ENCODE peak calls at places on chromosomes 12 and 14, in seven cellular contexts. T, J, O, K, W, X and I are unnamed samples.

GRCh38 chr12:65664715-65665250 is 159.5 kb upstream of the HMGA2 start:
- DNase-seq in K (no peak), T (no peak), J (no peak), X (no peak), W (no peak), O (no peak), I (no peak)

GRCh38 chr12:124720019-124720686 is 143.5 kb downstream of the SCARB1 start:
- DNase-seq in O (no peak), J (peak; percentile 83), T (no peak), K (no peak), X (peak; percentile 45), W (no peak), I (no peak)

GRCh38 chr12:68483592-68484373 is 126.9 kb upstream of the RAP1B start:
- DNase-seq in O (no peak), X (no peak), K (no peak), J (no peak), T (no peak), W (no peak), I (peak; percentile 14)

GRCh38 chr12:46830731-46831334 is 5.0 kb upstream of the SLC38A4 start:
- DNase-seq in K (no peak), J (no peak), W (no peak), X (peak; percentile 80), T (peak; percentile 55), O (no peak), I (no peak)

GRCh38 chr12:6539276-6540134 is 5.2 kb downstream of the GAPDH start:
- DNase-seq in J (no peak), T (no peak), X (no peak), K (no peak), O (no peak), W (no peak), I (no peak)

GRCh38 chr12:108446766-108447165 is 68.3 kb upstream of the FICD start:
- DNase-seq in J (no peak), K (no peak), X (no peak), W (no peak), T (peak; percentile 9), O (no peak), I (peak; percentile 86)

GRCh38 chr14:71588028-71588427 is 344.2 kb upstream of the RGS6 start:
- DNase-seq in K (no peak), X (no peak), O (no peak), J (no peak), W (no peak), T (no peak), I (no peak)

GRCh38 chr14:92846162-92846897 is 52.2 kb downstream of the GOLGA5 start:
- DNase-seq in K (no peak), W (no peak), X (no peak), J (no peak), O (no peak), T (peak; percentile 43), I (no peak)

GRCh38 chr14:75422169-75422568 is 5.7 kb upstream of the JDP2 start:
- DNase-seq in T (no peak), O (no peak), J (no peak), W (no peak), X (no peak), K (no peak), I (no peak)

GRCh38 chr12:32305163-32305562 is 94.2 kb upstream of the FGD4 start:
- DNase-seq in J (no peak), X (no peak), T (no peak), O (no peak), W (no peak), K (no peak), I (peak; percentile 64)

GRCh38 chr14:95034806-95035205 is 122.5 kb downstream of the DICER1 start:
- DNase-seq in W (no peak), O (no peak), K (peak; percentile 30), X (no peak), J (no peak), T (no peak), I (no peak)

GRCh38 chr12:89544730-89545184 is 18.9 kb upstream of the POC1B start:
- DNase-seq in K (no peak), O (no peak), T (peak; percentile 66), J (peak; percentile 90), X (peak; percentile 68), W (no peak), I (peak; percentile 90)

GRCh38 chr14:91284791-91285548 is 40.5 kb upstream of the GPR68 start:
- DNase-seq in K (no peak), W (no peak), J (no peak), O (no peak), T (no peak), X (no peak), I (peak; percentile 94)

GRCh38 chr14:87066221-87066817 is 926.7 kb downstream of the GALC start:
- DNase-seq in J (peak; percentile 10), X (no peak), W (no peak), O (no peak), K (no peak), T (no peak), I (peak; percentile 22)

GRCh38 chr12:12338528-12339168 is 11.4 kb downstream of the MANSC1 start:
- DNase-seq in T (no peak), K (no peak), O (no peak), X (no peak), J (no peak), W (no peak), I (no peak)

GRCh38 chr14:101233016-101233355 is 328.3 kb upstream of the DIO3 start:
- DNase-seq in X (no peak), T (no peak), J (no peak), W (no peak), O (no peak), K (peak; percentile 71), I (no peak)

GRCh38 chr14:60179296-60179924 is 14.2 kb upstream of the DHRS7 start:
- DNase-seq in J (no peak), W (no peak), O (no peak), X (no peak), K (no peak), T (no peak), I (no peak)

GRCh38 chr14:90114554-90114953 is 52.8 kb downstream of the KCNK13 start:
- DNase-seq in O (no peak), J (no peak), X (no peak), W (no peak), K (no peak), T (no peak), I (peak; percentile 32)

GRCh38 chr14:52692248-52692962 is 3.0 kb downstream of the ERO1A start:
- DNase-seq in T (no peak), O (no peak), J (no peak), W (no peak), K (no peak), X (no peak), I (no peak)

GRCh38 chr12:128486951-128487350 is 220.0 kb downstream of the TMEM132C start:
- DNase-seq in O (no peak), X (no peak), T (peak; percentile 7), W (no peak), K (no peak), J (no peak), I (no peak)

GRCh38 chr12:75872762-75873161 is 158.8 kb downstream of the PHLDA1 start:
- DNase-seq in J (no peak), W (no peak), X (no peak), T (no peak), K (no peak), O (no peak), I (no peak)

GRCh38 chr12:56714431-56714929 is 10.6 kb downstream of the NACA start:
- DNase-seq in O (no peak), W (no peak), K (no peak), J (no peak), X (no peak), T (no peak), I (no peak)
- H3K36me3 ChIP-seq in O (peaks cover 69% of the 10 kb centered on the region), W (peaks cover 66% of the 10 kb centered on the region), K (peaks cover 65% of the 10 kb centered on the region), J (peaks cover 66% of the 10 kb centered on the region), X (peaks cover 67% of the 10 kb centered on the region), T (peaks cover 17% of the 10 kb centered on the region), I (peaks cover 68% of the 10 kb centered on the region)

GRCh38 chr12:56208014-56208413 is 13.7 kb downstream of the RNF41 start:
- DNase-seq in K (no peak), O (no peak), J (no peak), W (no peak), X (no peak), T (no peak), I (no peak)

GRCh38 chr12:56204275-56204674 is 15.0 kb upstream of the SMARCC2 start:
- DNase-seq in X (no peak), W (no peak), J (no peak), T (no peak), K (no peak), O (no peak), I (no peak)

GRCh38 chr12:56202838-56203237 is 13.6 kb upstream of the SMARCC2 start:
- DNase-seq in K (no peak), W (no peak), O (no peak), J (no peak), T (no peak), X (no peak), I (no peak)

GRCh38 chr12:56205445-56205844 is 16.2 kb upstream of the SMARCC2 start:
- DNase-seq in X (no peak), T (no peak), W (no peak), O (no peak), K (no peak), J (no peak), I (no peak)

DNA sequence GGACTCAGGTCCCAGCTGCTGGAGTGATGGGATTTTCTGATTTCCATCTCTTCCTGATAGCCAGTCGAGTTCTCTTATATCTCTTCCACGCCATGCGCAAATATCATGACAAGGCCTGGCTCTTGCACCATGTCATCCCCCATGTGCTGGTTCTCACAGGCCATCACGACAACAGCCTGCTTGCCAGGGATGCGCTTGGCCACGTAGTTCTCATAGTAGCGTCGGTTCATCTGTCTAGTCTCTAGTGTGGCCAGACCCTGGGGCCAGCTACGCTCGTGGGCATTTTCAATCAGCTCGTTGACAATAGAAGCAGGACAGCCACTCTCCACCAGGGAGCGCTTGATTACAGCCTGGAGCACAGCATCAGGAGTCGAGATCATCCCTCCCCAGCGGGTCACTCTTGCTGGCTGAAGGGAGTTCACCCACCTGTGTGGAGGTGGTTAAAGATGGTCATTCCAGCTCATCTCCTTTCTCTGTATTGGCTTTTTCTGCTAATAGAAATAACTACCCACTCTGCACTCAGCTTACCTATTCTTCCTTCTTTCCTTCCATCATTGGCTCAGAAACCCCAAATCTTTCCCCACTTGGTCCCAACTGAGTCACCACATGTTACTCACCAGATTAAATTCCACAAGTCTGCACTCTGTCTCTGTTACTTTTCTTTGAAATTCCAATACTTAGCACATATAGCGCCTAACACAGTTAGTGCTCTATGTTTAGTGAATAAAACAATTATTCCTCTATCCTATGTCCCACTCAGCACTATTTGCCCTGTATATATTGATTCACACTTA is 15.2 kb downstream of the RNF41 start:
- DNase-seq in O (no peak), W (no peak), K (no peak), T (peak; percentile 77), J (peak; percentile 83), X (no peak), I (peak; percentile 56)
- H3K36me3 ChIP-seq in O (peaks cover 44% of the 10 kb centered on the region), W (peaks cover 61% of the 10 kb centered on the region), K (peaks cover 64% of the 10 kb centered on the region), T (no peaks in the 10 kb centered on the region), J (peaks cover 48% of the 10 kb centered on the region), X (peaks cover 76% of the 10 kb centered on the region), I (peaks cover 44% of the 10 kb centered on the region)

GRCh38 chr12:110289711-110290078 is 8.6 kb downstream of the ATP2A2 start:
- DNase-seq in K (no peak), T (no peak), X (no peak), W (no peak), O (no peak), J (no peak), I (no peak)
- H3K36me3 ChIP-seq in K (peaks cover 98% of the 10 kb centered on the region), T (peaks cover 4% of the 10 kb centered on the region), X (peaks cover 81% of the 10 kb centered on the region), W (peaks cover 48% of the 10 kb centered on the region), O (peaks cover 43% of the 10 kb centered on the region), J (peaks cover 93% of the 10 kb centered on the region), I (peaks cover 88% of the 10 kb centered on the region)

DNA sequence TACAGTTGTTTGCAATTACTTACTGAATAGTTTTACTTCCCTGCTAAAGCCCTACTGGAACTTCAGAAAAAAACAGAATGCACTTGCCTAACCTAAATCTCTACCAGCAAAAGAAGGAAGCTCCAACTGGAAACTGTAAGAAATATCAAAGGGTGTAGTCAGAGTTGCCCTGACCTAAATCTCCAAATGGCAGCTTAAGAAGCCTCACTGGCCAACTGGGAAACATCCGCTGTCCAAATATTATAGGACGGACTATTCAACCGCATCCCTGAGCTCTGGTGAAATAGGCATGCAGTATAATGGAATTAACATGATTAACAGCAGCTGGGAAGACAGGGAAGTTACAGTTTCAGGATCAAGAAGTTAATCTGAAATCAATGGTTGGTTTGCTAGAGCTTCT is 24.3 kb downstream of the ANAPC7 start:
- DNase-seq in K (no peak), O (no peak), T (no peak), J (peak; percentile 71), W (no peak), X (no peak), I (no peak)
- H3K36me3 ChIP-seq in K (peaks cover 88% of the 10 kb centered on the region), O (peaks cover 64% of the 10 kb centered on the region), T (peaks cover 18% of the 10 kb centered on the region), J (peaks cover 88% of the 10 kb centered on the region), W (peaks cover 76% of the 10 kb centered on the region), X (peaks cover 98% of the 10 kb centered on the region), I (peaks cover 84% of the 10 kb centered on the region)